ENCODE peak calls at places on chromosome 22, in ten cellular contexts. K is A549, Y is K562, J is sigmoid colon, O is stomach, M is GM12878, L is ovary, Q is tibial nerve, U is H1, N is upper lobe of left lung. X is an unnamed sample.

GRCh38 chr22:31143537-31143936 is 3.2 kb upstream of the PLA2G3 start:
- DNase-seq in K (no peak), Y (no peak), J (no peak), O (no peak), M (no peak), L (no peak), Q (no peak), U (no peak), N (no peak), X (peak; percentile 40)

GRCh38 chr22:25668437-25668836 is 73.6 kb upstream of the MYO18B start:
- DNase-seq in K (peak; percentile 11), Y (no peak), J (no peak), O (no peak), M (no peak), L (peak; percentile 66), Q (peak; percentile 36), U (no peak), N (no peak), X (no peak)

GRCh38 chr22:27100789-27101188 is 443.4 kb downstream of the MIAT start:
- DNase-seq in K (no peak), Y (no peak), J (peak; percentile 76), O (no peak), M (no peak), L (peak; percentile 56), Q (no peak), U (no peak), N (no peak), X (no peak)

GRCh38 chr22:49863936-49864335 is 10.3 kb downstream of the ZBED4 start:
- DNase-seq in K (no peak), Y (no peak), J (no peak), O (no peak), M (no peak), L (no peak), Q (no peak), U (no peak), N (no peak), X (no peak)

GRCh38 chr22:27438271-27438980 is 363.1 kb downstream of the MN1 start:
- DNase-seq in K (no peak), Y (no peak), J (peak; percentile 76), O (peak; percentile 73), M (no peak), L (peak; percentile 69), Q (no peak), U (no peak), N (no peak), X (no peak)

GRCh38 chr22:23431337-23432072 is 148.6 kb downstream of the IGLL1 start:
- DNase-seq in K (peak; percentile 28), Y (peak; percentile 52), J (no peak), O (no peak), M (no peak), L (peak; percentile 60), Q (no peak), U (no peak), N (no peak), X (no peak)

GRCh38 chr22:30385913-30386312 is 1.3 kb downstream of the RNF215 start:
- DNase-seq in K (no peak), Y (no peak), J (no peak), O (no peak), M (no peak), L (no peak), Q (no peak), U (no peak), N (no peak), X (no peak)

GRCh38 chr22:35322126-35322525 is 22.4 kb downstream of the TOM1 start:
- DNase-seq in K (no peak), Y (no peak), J (no peak), O (no peak), M (no peak), L (no peak), Q (no peak), U (no peak), N (no peak), X (no peak)

GRCh38 chr22:23274146-23274526 is 93.8 kb downstream of the BCR start:
- DNase-seq in K (no peak), Y (peak; percentile 54), J (no peak), O (no peak), M (no peak), L (no peak), Q (no peak), U (no peak), N (no peak), X (no peak)

GRCh38 chr22:30459206-30460052 is 12.4 kb downstream of the SEC14L3 start:
- DNase-seq in K (peak; percentile 12), Y (peak; percentile 21), J (no peak), O (no peak), M (no peak), L (no peak), Q (no peak), U (no peak), N (no peak), X (no peak)

GRCh38 chr22:35313311-35314121 is 13.8 kb downstream of the TOM1 start:
- DNase-seq in K (peak; percentile 53), Y (no peak), J (peak; percentile 67), O (peak; percentile 24), M (no peak), L (peak; percentile 38), Q (no peak), U (no peak), N (no peak), X (peak; percentile 66)

GRCh38 chr22:29821790-29822130 is 16.3 kb downstream of the ASCC2 start:
- DNase-seq in K (no peak), Y (no peak), J (no peak), O (no peak), M (no peak), L (no peak), Q (no peak), U (no peak), N (no peak), X (no peak)

GRCh38 chr22:36325163-36326031 is 62.4 kb downstream of the MYH9 start:
- DNase-seq in K (no peak), Y (no peak), J (peak; percentile 93), O (peak; percentile 79), M (no peak), L (peak; percentile 68), Q (peak; percentile 82), U (no peak), N (peak; percentile 91), X (no peak)

GRCh38 chr22:28989484-28989883 is 72.1 kb downstream of the C22orf31 start:
- DNase-seq in K (no peak), Y (no peak), J (peak; percentile 66), O (no peak), M (no peak), L (no peak), Q (no peak), U (no peak), N (no peak), X (no peak)

GRCh38 chr22:33873186-33873585 is 47.1 kb downstream of the LARGE1 start:
- DNase-seq in K (no peak), Y (no peak), J (peak; percentile 78), O (peak; percentile 63), M (no peak), L (peak; percentile 47), Q (no peak), U (no peak), N (peak; percentile 28), X (no peak)
- TF ChIP-seq POLR2A in K (no peak), Y (no peak), J (no peak), O (no peak), M (no peak), L (no peak), Q (no peak), U (no peak), N (no peak), X (no peak)

GRCh38 chr22:37419370-37419915 is 7.8 kb downstream of the ELFN2 start:
- DNase-seq in K (no peak), Y (no peak), J (no peak), O (no peak), M (no peak), L (no peak), Q (no peak), U (no peak), N (no peak), X (no peak)
- H3K4me3 ChIP-seq in K (no peak overlapping the region), Y (no peak overlapping the region), J (peak overlapping the region; percentile 27), O (peak overlapping the region; percentile 32), M (no peak overlapping the region), L (no peak overlapping the region), Q (peak overlapping the region; percentile 46), U (peak overlapping the region; percentile 29), N (no peak overlapping the region), X (peak overlapping the region; percentile 40)

GRCh38 chr22:46537221-46537945 is at the start of gene CELSR1:
- DNase-seq in K (peak; percentile 77), Y (peak; percentile 66), J (no peak), O (peak; percentile 73), M (no peak), L (no peak), Q (no peak), U (no peak), N (peak; percentile 84), X (no peak)
- TF ChIP-seq EP300 in K (no peak), Y (no peak), J (no peak), O (no peak), M (no peak), L (no peak), Q (no peak), U (no peak), N (no peak), X (no peak)

GRCh38 chr22:42180349-42180842 is 49.8 kb upstream of the CYP2D6 start:
- DNase-seq in K (no peak), Y (peak; percentile 77), J (peak; percentile 93), O (no peak), M (no peak), L (peak; percentile 63), Q (peak; percentile 53), U (no peak), N (peak; percentile 29), X (no peak)
- TF ChIP-seq POLR2A in K (no peak), Y (no peak), J (no peak), O (no peak), M (no peak), L (no peak), Q (no peak), U (no peak), N (no peak), X (no peak)

GRCh38 chr22:43925433-43926348 is 2.1 kb downstream of the PNPLA3 start:
- DNase-seq in K (no peak), Y (no peak), J (no peak), O (no peak), M (no peak), L (no peak), Q (no peak), U (no peak), N (no peak), X (no peak)
- H3K4me3 ChIP-seq in K (no peak overlapping the region), Y (no peak overlapping the region), J (no peak overlapping the region), O (no peak overlapping the region), M (no peak overlapping the region), L (no peak overlapping the region), Q (no peak overlapping the region), U (peak overlapping the region; percentile 54), N (no peak overlapping the region), X (no peak overlapping the region)

GRCh38 chr22:42757475-42757874 is 36.8 kb upstream of the A4GALT start:
- DNase-seq in K (no peak), Y (no peak), J (no peak), O (no peak), M (no peak), L (no peak), Q (no peak), U (no peak), N (no peak), X (no peak)
- TF ChIP-seq EP300 in K (no peak), Y (no peak), J (no peak), O (no peak), M (no peak), L (no peak), Q (no peak), U (no peak), N (no peak), X (no peak)

GRCh38 chr22:21031545-21032036 is 770 bp downstream of the SLC7A4 start:
- DNase-seq in K (no peak), Y (no peak), J (no peak), O (no peak), M (no peak), L (no peak), Q (no peak), U (no peak), N (no peak), X (no peak)
- TF ChIP-seq POLR2A in K (no peak), Y (no peak), J (no peak), O (no peak), M (no peak), L (no peak), Q (no peak), U (no peak), N (no peak), X (no peak)